ENCODE peak calls at places on chromosomes 6 and 20, in four cellular contexts. One of them, this sample, is unnamed.

GRCh38 chr6:7974932-7975763 is 64.6 kb upstream of the TXNDC5 start:
- DNase-seq in AG10803: peak
- DNase-seq in AG09319: no peak
- DNase-seq in WTC11: no peak
- DNase-seq in this sample: peak

GRCh38 chr6:124393536-124393935 is 568.7 kb upstream of the RNF217 start:
- DNase-seq in AG09319: no peak
- DNase-seq in AG10803: no peak
- DNase-seq in WTC11: no peak
- DNase-seq in this sample: peak

GRCh38 chr6:22157233-22157632 is 139.6 kb downstream of the PRL start:
- DNase-seq in WTC11: no peak
- DNase-seq in AG09319: no peak
- DNase-seq in AG10803: no peak
- DNase-seq in this sample: no peak

GRCh38 chr6:26064619-26065257 is 22.5 kb upstream of the HFE start:
- DNase-seq in AG10803: peak
- DNase-seq in WTC11: peak
- DNase-seq in AG09319: no peak
- DNase-seq in this sample: peak

GRCh38 chr20:43824699-43825402 is 89.8 kb upstream of the TOX2 start:
- DNase-seq in AG10803: peak
- DNase-seq in AG09319: no peak
- DNase-seq in WTC11: peak
- DNase-seq in this sample: peak

GRCh38 chr20:11235058-11235457 is 561.3 kb upstream of the JAG1 start:
- DNase-seq in AG09319: no peak
- DNase-seq in WTC11: peak
- DNase-seq in AG10803: peak
- DNase-seq in this sample: peak

GRCh38 chr6:145844933-145845531 is 30.4 kb upstream of the FBXO30 start:
- DNase-seq in WTC11: no peak
- DNase-seq in AG10803: peak
- DNase-seq in AG09319: no peak
- DNase-seq in this sample: no peak

GRCh38 chr20:57139342-57140093 is 126.9 kb downstream of the BMP7 start:
- DNase-seq in AG10803: no peak
- DNase-seq in WTC11: no peak
- DNase-seq in AG09319: no peak
- DNase-seq in this sample: no peak

GRCh38 chr6:22067127-22067526 is 229.7 kb downstream of the PRL start:
- DNase-seq in AG10803: no peak
- DNase-seq in WTC11: no peak
- DNase-seq in AG09319: no peak
- DNase-seq in this sample: no peak

GRCh38 chr6:21371676-21372161 is 221.8 kb upstream of the SOX4 start:
- DNase-seq in AG09319: peak
- DNase-seq in WTC11: no peak
- DNase-seq in AG10803: peak
- DNase-seq in this sample: peak

GRCh38 chr6:149347067-149347466 is 29.6 kb downstream of the TAB2 start:
- DNase-seq in AG09319: no peak
- DNase-seq in WTC11: no peak
- DNase-seq in AG10803: peak
- DNase-seq in this sample: peak

GRCh38 chr6:25278557-25278913 is 639 bp upstream of the CARMIL1 start:
- DNase-seq in AG10803: no peak
- DNase-seq in WTC11: no peak
- DNase-seq in AG09319: no peak
- DNase-seq in this sample: no peak

DNA sequence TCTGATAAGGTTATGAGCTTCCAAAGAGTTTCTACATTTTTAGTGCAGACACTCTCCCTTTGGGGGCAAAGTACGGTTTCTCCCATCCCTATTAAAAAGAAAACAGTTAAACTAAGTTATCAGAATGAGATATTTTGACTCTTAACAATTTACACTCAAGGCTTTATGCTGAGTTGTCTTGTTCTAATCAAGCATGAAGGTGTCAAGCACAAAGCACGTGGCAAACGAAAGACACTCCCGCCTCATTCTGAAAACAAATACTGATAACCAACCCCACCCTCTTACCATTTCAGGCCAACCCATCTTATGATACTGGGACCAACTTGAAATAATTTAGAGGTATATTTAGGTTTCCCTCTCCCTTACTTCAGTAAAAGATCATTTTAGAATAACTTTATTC is 24.3 kb downstream of the OR14J1 start:
- DNase-seq in WTC11: no peak
- DNase-seq in AG10803: no peak
- DNase-seq in AG09319: no peak
- DNase-seq in this sample: no peak
- TF ChIP-seq CTCF in WTC11: no peak
- TF ChIP-seq CTCF in AG10803: no peak
- TF ChIP-seq CTCF in AG09319: no peak
- TF ChIP-seq CTCF in this sample: no peak

DNA sequence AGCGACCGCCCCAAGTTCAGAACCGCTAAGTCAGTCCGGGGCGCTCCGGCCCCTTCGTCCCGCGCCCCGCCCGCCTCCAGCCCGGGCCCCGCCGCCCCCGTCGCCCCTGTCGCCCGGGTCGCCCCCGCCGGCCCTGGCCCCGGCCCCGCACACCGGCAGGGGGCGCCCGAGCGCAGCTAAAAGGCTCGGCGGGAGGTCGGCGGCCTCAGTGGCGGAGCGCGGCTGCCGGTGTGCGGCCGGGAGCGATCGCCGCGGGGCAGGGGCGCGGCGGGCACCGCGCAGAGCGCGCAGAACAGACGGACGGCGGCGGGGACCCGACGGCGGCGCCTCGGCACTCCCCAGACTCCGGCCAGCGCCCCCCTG is at the start of gene FNDC1:
- DNase-seq in AG10803: peak
- DNase-seq in AG09319: no peak
- DNase-seq in WTC11: peak
- DNase-seq in this sample: no peak
- TF ChIP-seq CTCF in AG10803: no peak
- TF ChIP-seq CTCF in AG09319: no peak
- TF ChIP-seq CTCF in WTC11: peak
- TF ChIP-seq CTCF in this sample: peak

GRCh38 chr6:169723991-169724553 is at the start of gene PHF10:
- DNase-seq in AG09319: no peak
- DNase-seq in AG10803: peak
- DNase-seq in WTC11: peak
- DNase-seq in this sample: no peak
- TF ChIP-seq CTCF in AG09319: no peak
- TF ChIP-seq CTCF in AG10803: no peak
- TF ChIP-seq CTCF in WTC11: no peak
- TF ChIP-seq CTCF in this sample: no peak

GRCh38 chr6:87917861-87918260 is 129.8 kb upstream of the SPACA1 start:
- DNase-seq in AG10803: no peak
- DNase-seq in WTC11: no peak
- DNase-seq in AG09319: no peak
- DNase-seq in this sample: no peak

GRCh38 chr6:87918461-87918941 is 129.1 kb upstream of the SPACA1 start:
- DNase-seq in AG10803: no peak
- DNase-seq in WTC11: no peak
- DNase-seq in AG09319: no peak
- DNase-seq in this sample: no peak

GRCh38 chr6:87919416-87919815 is 128.2 kb upstream of the SPACA1 start:
- DNase-seq in WTC11: no peak
- DNase-seq in AG09319: no peak
- DNase-seq in AG10803: no peak
- DNase-seq in this sample: no peak

GRCh38 chr6:87920245-87920644 is 127.4 kb upstream of the SPACA1 start:
- DNase-seq in WTC11: no peak
- DNase-seq in AG09319: no peak
- DNase-seq in AG10803: no peak
- DNase-seq in this sample: no peak

DNA sequence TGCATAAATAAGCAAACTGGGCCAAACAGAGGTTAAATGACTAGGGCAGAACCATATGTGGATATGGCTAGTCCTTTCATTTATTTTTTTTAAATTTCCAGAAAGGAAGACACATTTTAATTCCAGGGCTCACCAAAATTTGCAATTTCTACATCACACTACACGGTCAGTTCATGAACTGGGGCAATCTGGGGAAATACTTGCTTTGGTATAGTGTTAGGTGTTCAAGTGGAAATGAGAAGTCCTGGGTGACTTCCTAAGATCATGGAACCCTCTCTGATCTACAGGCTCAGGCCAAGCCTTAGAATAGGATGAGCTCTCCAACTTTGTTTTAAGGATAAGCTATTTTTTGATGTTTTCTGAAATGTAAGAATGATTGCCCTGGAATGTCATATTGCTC is 128.6 kb upstream of the SPACA1 start:
- DNase-seq in AG10803: no peak
- DNase-seq in WTC11: no peak
- DNase-seq in AG09319: no peak
- DNase-seq in this sample: no peak
- TF ChIP-seq CTCF in AG10803: no peak
- TF ChIP-seq CTCF in WTC11: no peak
- TF ChIP-seq CTCF in AG09319: no peak
- TF ChIP-seq CTCF in this sample: no peak

DNA sequence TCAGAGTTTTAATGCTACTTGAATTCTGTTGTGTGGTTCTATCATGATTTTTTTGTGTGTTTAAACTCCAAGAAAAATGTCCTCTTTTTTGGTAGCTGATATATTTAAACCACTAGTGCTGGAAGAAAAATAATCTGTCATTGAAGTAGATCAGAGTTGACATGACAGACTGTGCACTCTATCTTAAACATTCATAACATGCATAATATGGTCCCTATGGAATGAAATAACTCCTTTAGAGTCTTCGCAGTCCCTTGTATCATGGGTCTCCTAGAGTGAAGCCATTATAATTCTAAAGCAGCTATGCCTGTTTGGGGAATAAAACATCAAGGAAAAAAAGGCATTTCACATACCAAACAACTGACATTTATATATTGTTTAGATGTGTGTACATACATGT is 282.7 kb upstream of the CITED2 start:
- DNase-seq in AG10803: no peak
- DNase-seq in AG09319: no peak
- DNase-seq in WTC11: no peak
- DNase-seq in this sample: no peak
- TF ChIP-seq CTCF in AG10803: no peak
- TF ChIP-seq CTCF in AG09319: no peak
- TF ChIP-seq CTCF in WTC11: no peak
- TF ChIP-seq CTCF in this sample: no peak

GRCh38 chr20:47204746-47205122 is 151.8 kb downstream of the ZMYND8 start:
- DNase-seq in AG09319: no peak
- DNase-seq in WTC11: no peak
- DNase-seq in AG10803: no peak
- DNase-seq in this sample: no peak
- TF ChIP-seq CTCF in AG09319: no peak
- TF ChIP-seq CTCF in WTC11: no peak
- TF ChIP-seq CTCF in AG10803: no peak
- TF ChIP-seq CTCF in this sample: no peak

DNA sequence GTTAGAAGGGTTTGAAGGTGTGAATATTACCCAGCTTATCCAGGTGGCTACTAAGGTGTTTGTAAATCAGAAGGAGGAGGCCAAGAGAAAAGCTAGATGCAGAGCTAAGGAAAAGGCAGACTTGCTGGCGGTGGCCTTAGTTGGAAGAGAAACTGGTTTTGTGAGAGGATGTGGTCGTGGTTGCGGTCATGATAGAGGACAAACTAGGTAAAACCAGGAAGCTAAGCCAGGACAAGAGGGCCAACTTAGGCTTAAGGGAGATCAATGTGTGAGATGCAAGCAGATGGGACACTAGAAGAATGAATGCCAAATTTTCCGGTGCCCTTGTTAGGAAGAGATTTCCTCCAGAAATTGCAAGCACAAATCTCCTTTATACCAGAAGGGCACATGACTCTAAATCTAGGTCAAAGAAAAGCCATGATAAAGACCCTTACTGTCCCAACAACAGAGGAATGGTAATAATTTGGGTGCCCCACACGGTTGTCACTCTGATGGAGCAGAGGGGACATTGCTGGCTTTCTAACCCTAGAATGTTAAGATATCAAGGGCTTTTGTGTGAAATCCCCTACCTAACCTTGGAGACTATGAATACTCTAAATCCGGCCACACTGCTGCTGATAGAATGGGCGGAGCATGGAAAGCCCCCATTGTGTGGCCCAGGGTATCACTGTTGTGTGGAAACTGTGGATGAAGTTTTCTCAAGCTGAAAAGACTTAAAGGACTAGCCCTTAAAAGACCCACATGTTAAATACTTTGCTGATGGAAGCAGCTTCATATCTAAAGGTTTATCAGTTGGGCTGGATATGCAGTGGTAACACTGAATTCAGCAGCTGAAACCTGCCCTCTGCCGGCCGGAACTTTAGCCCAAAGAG is 7.8 kb downstream of the IL22RA2 start:
- DNase-seq in AG09319: no peak
- DNase-seq in WTC11: no peak
- DNase-seq in AG10803: peak
- DNase-seq in this sample: no peak
- TF ChIP-seq CTCF in AG09319: peak
- TF ChIP-seq CTCF in WTC11: no peak
- TF ChIP-seq CTCF in AG10803: peak
- TF ChIP-seq CTCF in this sample: no peak

GRCh38 chr6:11634110-11634509 is 96.6 kb downstream of the TMEM170B start:
- DNase-seq in AG10803: no peak
- DNase-seq in AG09319: no peak
- DNase-seq in WTC11: no peak
- DNase-seq in this sample: no peak
- TF ChIP-seq CTCF in AG10803: no peak
- TF ChIP-seq CTCF in AG09319: no peak
- TF ChIP-seq CTCF in WTC11: no peak
- TF ChIP-seq CTCF in this sample: no peak

DNA sequence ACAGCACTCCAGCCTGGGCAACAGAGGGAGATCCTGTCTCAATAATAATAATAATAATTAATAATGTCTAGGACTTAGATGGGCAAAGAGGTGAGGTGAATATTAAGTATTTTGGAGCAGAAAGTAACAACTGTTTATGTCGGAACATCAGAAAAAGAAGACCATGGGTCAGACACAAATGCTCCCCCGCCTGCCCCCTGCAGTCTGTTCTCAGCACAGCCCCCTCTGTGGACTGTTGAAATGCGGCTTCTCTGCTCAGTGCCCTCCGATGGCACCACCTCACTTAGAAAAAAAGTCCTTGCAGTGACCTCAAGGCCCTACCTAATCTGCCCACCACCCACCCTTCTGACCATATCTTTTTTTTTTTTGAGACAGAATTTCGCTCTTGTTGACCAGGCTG is 5.2 kb upstream of the ETV7 start:
- DNase-seq in AG10803: no peak
- DNase-seq in WTC11: peak
- DNase-seq in AG09319: no peak
- DNase-seq in this sample: no peak
- TF ChIP-seq CTCF in AG10803: no peak
- TF ChIP-seq CTCF in WTC11: no peak
- TF ChIP-seq CTCF in AG09319: no peak
- TF ChIP-seq CTCF in this sample: no peak

DNA sequence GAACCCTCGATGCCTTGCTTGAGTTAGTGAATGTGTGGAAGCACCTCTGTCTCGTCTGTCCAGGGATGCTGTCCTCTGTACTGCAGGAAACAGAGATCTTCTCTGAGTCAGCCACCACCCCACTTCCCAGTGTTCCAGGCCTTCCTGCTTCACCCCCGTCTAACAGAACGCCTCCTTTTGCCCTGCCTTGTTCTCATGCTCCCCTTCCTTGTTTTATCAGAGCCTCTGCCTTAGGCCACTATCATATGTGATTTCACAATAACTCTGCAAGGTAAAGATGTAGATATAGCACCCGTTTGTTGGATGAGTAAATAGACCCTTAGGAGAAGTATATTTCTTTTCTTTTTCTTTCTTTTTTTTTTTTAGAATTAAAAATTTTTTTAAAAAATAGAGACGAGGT is 106.7 kb upstream of the CLDN20 start:
- DNase-seq in AG09319: no peak
- DNase-seq in WTC11: no peak
- DNase-seq in AG10803: no peak
- DNase-seq in this sample: no peak
- TF ChIP-seq CTCF in AG09319: no peak
- TF ChIP-seq CTCF in WTC11: no peak
- TF ChIP-seq CTCF in AG10803: no peak
- TF ChIP-seq CTCF in this sample: no peak